ENCODE peak calls at places on chromosomes 13 and 19, in eight cellular contexts. B is GM23338, E is esophagus squamous epithelium, X is adrenal gland, O is heart left ventricle, F is choroid plexus epithelial cell, C is brain microvascular endothelial cell, A is endodermal cell. N is an unnamed sample.

GRCh38 chr19:16470911-16471811 is 609 bp downstream of the EPS15L1 start:
- DNase-seq in B (peak; percentile 65), E (no peak), X (no peak), O (no peak), F (peak; percentile 71), C (no peak), A (peak; percentile 64), N (no peak)

GRCh38 chr13:103431880-103432279 is 365.7 kb upstream of the SLC10A2 start:
- DNase-seq in B (no peak), E (no peak), X (no peak), O (no peak), F (no peak), C (no peak), A (no peak), N (no peak)

GRCh38 chr13:25352230-25352629 is 19.5 kb upstream of the ATP8A2 start:
- DNase-seq in B (no peak), E (no peak), X (no peak), O (no peak), F (no peak), C (no peak), A (no peak), N (no peak)

GRCh38 chr13:93108111-93108581 is 118.5 kb upstream of the GPC6 start:
- DNase-seq in B (no peak), E (no peak), X (no peak), O (no peak), F (peak; percentile 19), C (no peak), A (no peak), N (no peak)

GRCh38 chr13:63463782-63464610 is 2048.3 kb upstream of the PCDH20 start:
- DNase-seq in B (no peak), E (no peak), X (no peak), O (no peak), F (no peak), C (no peak), A (no peak), N (no peak)

GRCh38 chr13:21762512-21762911 is 91.6 kb downstream of the FGF9 start:
- DNase-seq in B (no peak), E (no peak), X (no peak), O (no peak), F (no peak), C (no peak), A (no peak), N (no peak)

GRCh38 chr19:55095260-55096060 is 19.8 kb downstream of the EPS8L1 start:
- DNase-seq in B (peak; percentile 67), E (no peak), X (peak; percentile 12), O (no peak), F (no peak), C (no peak), A (peak; percentile 79), N (no peak)

GRCh38 chr13:33033361-33033812 is 17.2 kb downstream of the KL start:
- DNase-seq in B (peak; percentile 4), E (no peak), X (no peak), O (no peak), F (no peak), C (no peak), A (no peak), N (no peak)

GRCh38 chr19:23823952-23824389 is 65.3 kb upstream of the ZNF681 start:
- DNase-seq in B (peak; percentile 79), E (no peak), X (no peak), O (no peak), F (peak; percentile 11), C (no peak), A (peak; percentile 75), N (no peak)

GRCh38 chr19:10390652-10391286 is 10.4 kb upstream of the TYK2 start:
- DNase-seq in B (peak; percentile 92), E (no peak), X (peak; percentile 71), O (peak; percentile 65), F (peak; percentile 84), C (peak; percentile 62), A (peak; percentile 93), N (no peak)

GRCh38 chr19:21126078-21126477 is 15.8 kb upstream of the ZNF431 start:
- DNase-seq in B (no peak), E (no peak), X (no peak), O (no peak), F (no peak), C (no peak), A (no peak), N (no peak)

GRCh38 chr19:23190341-23190740 is 59.9 kb downstream of the ZNF724 start:
- DNase-seq in B (no peak), E (no peak), X (no peak), O (no peak), F (no peak), C (no peak), A (no peak), N (no peak)

GRCh38 chr13:86830046-86830445 is 841.1 kb upstream of the SLITRK5 start:
- DNase-seq in B (no peak), E (no peak), X (no peak), O (no peak), F (peak; percentile 60), C (no peak), A (no peak), N (no peak)

GRCh38 chr13:108609353-108609752 is 20.1 kb upstream of the MYO16 start:
- DNase-seq in B (peak; percentile 69), E (no peak), X (no peak), O (no peak), F (peak; percentile 81), C (no peak), A (no peak), N (no peak)

GRCh38 chr19:29858000-29858596 is 46.3 kb downstream of the CCNE1 start:
- DNase-seq in B (peak; percentile 87), E (no peak), X (no peak), O (no peak), F (no peak), C (no peak), A (peak; percentile 90), N (no peak)

GRCh38 chr19:15895876-15896430 is 1.9 kb downstream of the CYP4F2 start:
- DNase-seq in B (no peak), E (no peak), X (no peak), O (no peak), F (no peak), C (no peak), A (no peak), N (no peak)

GRCh38 chr19:7575426-7576040 is 20.1 kb upstream of the CAMSAP3 start:
- DNase-seq in B (no peak), E (no peak), X (no peak), O (no peak), F (peak; percentile 21), C (peak; percentile 17), A (no peak), N (no peak)

GRCh38 chr19:37992761-37993160 is 85.8 kb downstream of the SIPA1L3 start:
- DNase-seq in B (no peak), E (no peak), X (no peak), O (no peak), F (no peak), C (no peak), A (no peak), N (no peak)

DNA sequence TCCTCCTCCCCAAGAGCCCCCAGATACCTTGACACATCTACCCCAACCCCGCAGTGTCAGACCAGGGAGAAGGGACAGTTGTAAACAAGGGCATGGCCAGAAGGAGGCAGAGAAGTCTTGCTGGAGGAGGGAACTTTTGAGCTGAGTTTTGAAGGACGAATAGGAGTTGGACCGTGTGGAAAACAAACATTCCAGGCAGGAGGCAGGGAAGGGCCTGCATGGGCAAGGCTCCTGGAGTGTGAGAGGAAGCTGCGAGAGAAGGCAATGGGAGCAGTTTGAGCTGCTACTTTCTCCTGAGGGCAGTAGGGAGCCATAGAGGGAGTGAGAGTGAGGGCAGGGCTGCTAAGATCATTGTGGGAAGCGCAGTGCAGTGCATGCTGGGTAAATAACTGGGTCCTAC is 23.3 kb downstream of the IL12RB1 start:
- DNase-seq in B (peak; percentile 52), E (no peak), X (no peak), O (no peak), F (no peak), C (no peak), A (peak; percentile 80), N (no peak)
- TF ChIP-seq CTCF in B (peak; percentile 54), E (no peak), X (no peak), O (no peak), F (peak; percentile 15), C (peak; percentile 47), A (peak; percentile 57), N (peak; percentile 12)

GRCh38 chr13:43543331-43543730 is 243.4 kb downstream of the ENOX1 start:
- DNase-seq in B (no peak), E (no peak), X (no peak), O (no peak), F (peak; percentile 26), C (peak; percentile 29), A (no peak), N (no peak)
- H3K4me3 ChIP-seq in B (no peak overlapping the region), E (no peak overlapping the region), X (no peak overlapping the region), O (no peak overlapping the region), F (no peak overlapping the region), C (no peak overlapping the region), A (no peak overlapping the region), N (no peak overlapping the region)

GRCh38 chr13:91950803-91951202 is 552.4 kb downstream of the GPC5 start:
- DNase-seq in B (no peak), E (no peak), X (no peak), O (no peak), F (no peak), C (no peak), A (no peak), N (no peak)

GRCh38 chr13:91946498-91947070 is 548.2 kb downstream of the GPC5 start:
- DNase-seq in B (peak; percentile 78), E (no peak), X (no peak), O (no peak), F (peak; percentile 62), C (no peak), A (no peak), N (peak; percentile 11)
- TF ChIP-seq CTCF in B (peak; percentile 79), E (no peak), X (peak; percentile 33), O (peak; percentile 13), F (peak; percentile 76), C (peak; percentile 72), A (peak; percentile 83), N (peak; percentile 80)

GRCh38 chr19:1018932-1019615 is 1.8 kb downstream of the TMEM259 start:
- DNase-seq in B (no peak), E (no peak), X (no peak), O (no peak), F (no peak), C (no peak), A (no peak), N (no peak)

GRCh38 chr19:1017115-1017905 is 3.6 kb downstream of the TMEM259 start:
- DNase-seq in B (no peak), E (no peak), X (no peak), O (no peak), F (no peak), C (no peak), A (no peak), N (no peak)

GRCh38 chr19:1016647-1017114 is 4.2 kb downstream of the TMEM259 start:
- DNase-seq in B (no peak), E (no peak), X (no peak), O (no peak), F (peak; percentile 69), C (peak; percentile 59), A (no peak), N (peak; percentile 80)

GRCh38 chr19:1018393-1018792 is 2.5 kb downstream of the TMEM259 start:
- DNase-seq in B (no peak), E (no peak), X (no peak), O (no peak), F (no peak), C (no peak), A (no peak), N (no peak)

DNA sequence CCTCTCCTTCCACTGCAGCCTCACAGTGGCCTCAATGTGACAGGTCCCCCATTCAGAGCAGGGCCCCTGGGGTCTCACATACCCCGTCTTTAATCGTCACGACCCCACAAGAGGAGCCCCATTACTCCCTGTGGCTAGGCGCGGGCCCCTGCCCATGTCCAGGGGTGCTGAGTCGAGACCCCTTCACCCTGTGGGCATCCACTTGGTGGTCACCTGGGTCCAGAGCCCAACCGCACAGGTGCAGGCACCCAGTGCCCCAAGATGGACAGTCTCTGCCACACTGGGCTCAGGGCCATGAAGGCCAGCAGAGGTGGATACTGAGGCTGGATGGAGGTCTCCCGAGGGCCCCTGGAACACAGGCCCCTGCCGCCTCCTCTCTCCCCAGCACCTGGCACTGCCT is 3.0 kb downstream of the TMEM259 start:
- DNase-seq in B (no peak), E (no peak), X (no peak), O (no peak), F (no peak), C (no peak), A (no peak), N (no peak)
- H3K4me3 ChIP-seq in B (no peak overlapping the region), E (no peak overlapping the region), X (no peak overlapping the region), O (no peak overlapping the region), F (no peak overlapping the region), C (no peak overlapping the region), A (no peak overlapping the region), N (no peak overlapping the region)

N was measured in retinal pigment epithelial cell.